ENCODE peak calls at places on chromosomes 13 and 19, in eight cellular contexts. Q is occipital lobe, W is cardiac fibroblast, F is C1 segment of cervical spinal cord, M is EH, U is right cardiac atrium, N is hippocampal formation, Y is HEK293T. P is an unnamed sample.

GRCh38 chr13:24068472-24068871 is 92.0 kb upstream of the SPATA13 start:
- DNase-seq in Q (no peak), W (no peak), F (no peak), M (peak), U (no peak), N (no peak), Y (no peak), P (no peak)

GRCh38 chr19:18349524-18350128 is 9.2 kb downstream of the PGPEP1 start:
- DNase-seq in Q (no peak), W (peak), F (no peak), M (peak), U (peak), N (peak), Y (peak), P (peak)

GRCh38 chr19:13547102-13547501 is 40.8 kb upstream of the CACNA1A start:
- DNase-seq in Q (no peak), W (no peak), F (no peak), M (no peak), U (no peak), N (no peak), Y (no peak), P (no peak)

GRCh38 chr13:113890758-113891480 is 27.0 kb upstream of the GAS6 start:
- DNase-seq in Q (no peak), W (no peak), F (no peak), M (no peak), U (no peak), N (no peak), Y (no peak), P (no peak)

GRCh38 chr19:33032218-33032781 is 32.4 kb downstream of the RHPN2 start:
- DNase-seq in Q (no peak), W (no peak), F (no peak), M (no peak), U (no peak), N (no peak), Y (no peak), P (no peak)

GRCh38 chr13:89034015-89034414 is 1362.8 kb downstream of the SLITRK5 start:
- DNase-seq in Q (no peak), W (no peak), F (no peak), M (no peak), U (no peak), N (no peak), Y (no peak), P (no peak)

GRCh38 chr19:34135033-34135370 is 37.3 kb upstream of the LSM14A start:
- DNase-seq in Q (no peak), W (no peak), F (no peak), M (no peak), U (no peak), N (no peak), Y (no peak), P (no peak)

GRCh38 chr13:94345374-94346195 is 133.9 kb downstream of the DCT start:
- DNase-seq in Q (no peak), W (peak), F (no peak), M (peak), U (no peak), N (peak), Y (no peak), P (peak)

GRCh38 chr13:31556376-31556775 is 182.9 kb upstream of the RXFP2 start:
- DNase-seq in Q (no peak), W (peak), F (no peak), M (peak), U (no peak), N (no peak), Y (no peak), P (no peak)

GRCh38 chr19:15448778-15449619 is 757 bp downstream of the WIZ start:
- DNase-seq in Q (no peak), W (no peak), F (no peak), M (peak), U (peak), N (no peak), Y (no peak), P (peak)

GRCh38 chr19:6707011-6707657 is 13.3 kb downstream of the C3 start:
- DNase-seq in Q (no peak), W (no peak), F (no peak), M (no peak), U (no peak), N (no peak), Y (no peak), P (no peak)

GRCh38 chr13:92967923-92968322 is 258.7 kb upstream of the GPC6 start:
- DNase-seq in Q (no peak), W (peak), F (no peak), M (no peak), U (no peak), N (no peak), Y (no peak), P (no peak)

GRCh38 chr19:10587839-10588150 is 683 bp upstream of the AP1M2 start:
- DNase-seq in Q (no peak), W (no peak), F (no peak), M (no peak), U (no peak), N (no peak), Y (no peak), P (no peak)

P was measured in A549.